ENCODE peak calls at places on chromosomes 16 and 17, in five cellular contexts. O, J, Z, V and L are unnamed samples.

GRCh38 chr16:67235816-67236547 is 9.1 kb downstream of the TMEM208 start:
- DNase-seq in O (no peak), J (no peak), Z (no peak), V (no peak), L (no peak)

GRCh38 chr17:69710926-69711325 is 296.4 kb downstream of the MAP2K6 start:
- DNase-seq in O (no peak), J (no peak), Z (no peak), V (no peak), L (no peak)

GRCh38 chr17:37179893-37180292 is 195.9 kb upstream of the C17orf78 start:
- DNase-seq in O (no peak), J (no peak), Z (no peak), V (no peak), L (no peak)

GRCh38 chr16:4703906-4704305 is 10.5 kb downstream of the NUDT16L1 start:
- DNase-seq in O (no peak), J (no peak), Z (no peak), V (no peak), L (no peak)

GRCh38 chr17:34728771-34729310 is 149.5 kb downstream of the TMEM132E start:
- DNase-seq in O (no peak), J (no peak), Z (no peak), V (peak; percentile 51), L (no peak)

GRCh38 chr16:76277099-76278030 is at the start of gene CNTNAP4:
- DNase-seq in O (peak; percentile 22), J (no peak), Z (no peak), V (peak; percentile 81), L (no peak)

GRCh38 chr17:8124350-8125195 is 667 bp upstream of the HES7 start:
- DNase-seq in O (no peak), J (no peak), Z (no peak), V (no peak), L (no peak)

GRCh38 chr16:65225488-65225887 is 103.6 kb upstream of the CDH11 start:
- DNase-seq in O (no peak), J (no peak), Z (no peak), V (no peak), L (no peak)

GRCh38 chr17:64773836-64774761 is 112.0 kb upstream of the SMURF2 start:
- DNase-seq in O (no peak), J (peak; percentile 85), Z (peak; percentile 95), V (no peak), L (no peak)

GRCh38 chr17:58314706-58315015 is 13.9 kb downstream of the TSPOAP1 start:
- DNase-seq in O (no peak), J (peak; percentile 3), Z (no peak), V (no peak), L (no peak)

GRCh38 chr16:1960665-1961630 is 1.6 kb downstream of the NDUFB10 start:
- DNase-seq in O (no peak), J (no peak), Z (no peak), V (no peak), L (no peak)

GRCh38 chr16:6193718-6194117 is 1096.1 kb upstream of the EEF2KMT start:
- DNase-seq in O (no peak), J (no peak), Z (no peak), V (no peak), L (no peak)

GRCh38 chr17:39617446-39618251 is 9.1 kb upstream of the PPP1R1B start:
- DNase-seq in O (peak; percentile 26), J (peak; percentile 82), Z (peak; percentile 80), V (peak; percentile 85), L (peak; percentile 73)

GRCh38 chr17:10724546-10725195 is 5.2 kb downstream of the TMEM220 start:
- DNase-seq in O (no peak), J (no peak), Z (no peak), V (no peak), L (no peak)

GRCh38 chr17:46772013-46772878 is 46.2 kb downstream of the WNT3 start:
- DNase-seq in O (no peak), J (peak; percentile 41), Z (peak; percentile 56), V (no peak), L (no peak)

GRCh38 chr16:62149646-62150045 is 113.4 kb upstream of the CDH8 start:
- DNase-seq in O (no peak), J (no peak), Z (no peak), V (no peak), L (no peak)

GRCh38 chr17:14205992-14206461 is 30.6 kb downstream of the CDRT15 start:
- DNase-seq in O (no peak), J (peak; percentile 94), Z (no peak), V (no peak), L (no peak)

GRCh38 chr17:74842599-74843351 is 16.9 kb downstream of the GRIN2C start:
- DNase-seq in O (peak; percentile 30), J (peak; percentile 75), Z (peak; percentile 96), V (no peak), L (peak; percentile 78)

GRCh38 chr17:42708588-42708987 is 26.3 kb downstream of the CNTNAP1 start:
- DNase-seq in O (no peak), J (no peak), Z (no peak), V (no peak), L (no peak)

GRCh38 chr16:19840524-19841110 is 44.0 kb downstream of the GPRC5B start:
- DNase-seq in O (no peak), J (no peak), Z (no peak), V (no peak), L (no peak)

GRCh38 chr16:73313950-73314349 is 266.0 kb upstream of the ZFHX3 start:
- DNase-seq in O (no peak), J (no peak), Z (no peak), V (peak; percentile 15), L (no peak)

GRCh38 chr16:89141884-89142267 is 29.7 kb upstream of the CDH15 start:
- DNase-seq in O (no peak), J (no peak), Z (no peak), V (no peak), L (no peak)

GRCh38 chr16:12587646-12588277 is 215.9 kb downstream of the CPPED1 start:
- DNase-seq in O (no peak), J (no peak), Z (no peak), V (peak; percentile 27), L (no peak)

GRCh38 chr17:2214047-2214717 is 89.4 kb downstream of the SMG6 start:
- DNase-seq in O (peak; percentile 39), J (no peak), Z (no peak), V (peak; percentile 83), L (peak; percentile 59)

GRCh38 chr16:1283996-1284592 is 25.3 kb upstream of the UBE2I start:
- DNase-seq in O (no peak), J (no peak), Z (no peak), V (no peak), L (no peak)

GRCh38 chr17:81279278-81280073 is 15.6 kb downstream of the SLC38A10 start:
- DNase-seq in O (no peak), J (no peak), Z (no peak), V (no peak), L (no peak)

GRCh38 chr17:30224419-30224960 is 11.0 kb downstream of the SLC6A4 start:
- DNase-seq in O (no peak), J (no peak), Z (no peak), V (no peak), L (no peak)

GRCh38 chr16:71762186-71762585 is 37.7 kb upstream of the PHLPP2 start:
- DNase-seq in O (no peak), J (no peak), Z (no peak), V (no peak), L (no peak)

GRCh38 chr17:60525347-60525623 is 757 bp downstream of the APPBP2 start:
- DNase-seq in O (no peak), J (no peak), Z (no peak), V (peak; percentile 62), L (no peak)

GRCh38 chr17:37373530-37374159 is 2.1 kb upstream of the C17orf78 start:
- DNase-seq in O (peak; percentile 34), J (peak; percentile 70), Z (peak; percentile 82), V (no peak), L (peak; percentile 45)

GRCh38 chr16:50696126-50696525 is 2.7 kb downstream of the NOD2 start:
- DNase-seq in O (no peak), J (no peak), Z (no peak), V (no peak), L (no peak)
- H3K27ac ChIP-seq in O (peak overlapping the region; percentile 69), J (peak overlapping the region; percentile 41), Z (no peak overlapping the region), V (peak overlapping the region; percentile 48), L (no peak overlapping the region)

GRCh38 chr17:19900809-19901208 is 33.1 kb upstream of the ULK2 start:
- DNase-seq in O (no peak), J (no peak), Z (no peak), V (no peak), L (no peak)

GRCh38 chr17:19897901-19898300 is 30.2 kb upstream of the ULK2 start:
- DNase-seq in O (no peak), J (no peak), Z (no peak), V (no peak), L (no peak)

GRCh38 chr17:19897108-19897854 is 29.5 kb upstream of the ULK2 start:
- DNase-seq in O (peak; percentile 41), J (peak; percentile 61), Z (no peak), V (peak; percentile 81), L (peak; percentile 62)
- H3K4me3 ChIP-seq in O (no peak overlapping the region), J (no peak overlapping the region), Z (no peak overlapping the region), V (no peak overlapping the region), L (no peak overlapping the region)

DNA sequence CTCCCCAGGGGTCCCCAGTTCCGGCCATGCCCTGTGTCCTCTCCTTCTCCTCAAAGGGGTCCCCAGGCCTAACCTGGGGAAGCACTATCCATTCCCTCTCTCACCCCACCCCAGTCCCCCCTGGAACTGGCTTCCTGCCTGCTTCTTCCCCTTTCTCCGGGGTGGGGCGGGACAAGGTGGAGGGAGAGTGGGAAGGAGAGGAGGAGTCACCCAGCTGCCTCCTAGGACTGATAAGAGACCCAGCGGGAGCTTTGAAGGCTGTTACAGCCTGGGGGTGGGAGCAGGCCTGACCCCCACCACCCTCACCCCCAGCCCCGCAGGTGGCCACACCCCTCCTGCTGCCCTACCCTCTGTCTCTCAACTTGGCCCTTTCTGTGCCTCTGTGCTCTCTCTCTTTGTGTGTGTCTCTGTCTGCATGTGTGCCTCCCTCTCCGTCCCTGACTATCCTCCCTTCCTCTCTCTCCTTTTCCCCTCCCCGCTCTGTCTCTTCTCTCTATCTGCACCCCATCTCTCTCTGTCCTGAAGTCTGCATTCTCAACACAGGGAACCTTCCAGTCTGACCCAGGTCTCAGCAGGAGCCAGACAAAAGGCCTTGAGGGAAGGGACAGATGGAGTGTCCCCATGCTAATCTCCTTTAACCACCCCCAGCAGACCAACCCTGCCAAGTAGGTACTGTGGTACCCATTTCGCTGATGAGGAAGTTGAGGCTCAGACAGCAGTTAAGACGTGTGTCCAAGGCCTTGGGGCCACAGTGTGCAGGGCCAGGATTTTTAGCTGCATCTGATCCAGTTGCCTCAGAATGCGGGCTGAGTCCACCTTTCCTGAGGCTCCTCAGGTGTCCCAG is 66.1 kb downstream of the RAB11FIP4 start:
- DNase-seq in O (no peak), J (no peak), Z (no peak), V (no peak), L (no peak)
- TF ChIP-seq EP300 in O (no peak), J (no peak), Z (no peak), V (no peak), L (no peak)

DNA sequence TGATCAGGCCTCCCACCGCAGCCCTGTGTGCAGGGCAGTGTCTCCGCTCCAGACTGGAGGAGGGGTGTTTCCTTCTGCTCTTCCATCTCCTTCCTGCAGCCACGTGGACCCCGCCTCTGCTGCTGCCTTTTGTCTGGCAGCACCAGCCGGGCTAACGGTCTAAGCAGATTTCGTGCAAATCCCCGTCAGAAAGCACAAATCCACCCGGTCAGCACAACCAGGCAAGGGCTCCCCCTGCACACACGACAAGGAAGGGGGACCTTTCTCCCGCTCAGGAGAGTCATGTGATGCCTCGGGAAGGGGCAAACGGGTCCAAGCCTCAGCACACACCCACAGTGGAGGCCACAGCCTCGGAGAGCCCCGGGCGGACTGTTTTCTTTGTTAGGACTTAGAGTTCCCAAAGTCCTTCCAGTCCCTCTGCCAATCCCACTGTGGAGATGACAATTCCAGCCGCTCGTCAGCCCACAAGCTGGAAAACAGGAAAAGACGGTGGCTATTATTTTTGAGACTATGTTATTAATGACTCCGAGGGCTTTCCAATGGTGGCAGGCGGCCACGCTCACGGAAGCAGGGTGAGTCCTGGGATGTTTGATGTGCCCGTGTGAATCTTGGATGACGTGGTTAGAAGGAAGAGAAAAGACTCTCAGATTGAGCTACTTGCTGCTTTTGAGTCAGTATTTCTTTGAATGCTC is 22.5 kb upstream of the MEAK7 start:
- DNase-seq in O (no peak), J (no peak), Z (no peak), V (no peak), L (no peak)
- H3K27ac ChIP-seq in O (peak overlapping the region; percentile 69), J (peak overlapping the region; percentile 76), Z (peak overlapping the region; percentile 12), V (peak overlapping the region; percentile 61), L (no peak overlapping the region)